ENCODE peak calls at places on chromosome 2, in eight cellular contexts. F is stomach, T is IMR-90, R is trophoblast cell, L is adrenal gland, P is ovary, M is sigmoid colon, K is endothelial cell of umbilical vein. B is an unnamed sample.

GRCh38 chr2:126776701-126777619 is 121.0 kb downstream of the GYPC start:
- DNase-seq in K (peak; percentile 41), F (peak; percentile 83), P (peak; percentile 77), M (peak; percentile 89), T (peak; percentile 62), L (peak; percentile 83), R (peak; percentile 42), B (peak; percentile 79)

GRCh38 chr2:57443985-57444501 is 602.6 kb upstream of the VRK2 start:
- DNase-seq in K (no peak), M (no peak), R (peak; percentile 6), P (no peak), L (no peak), T (no peak), F (no peak), B (no peak)

GRCh38 chr2:84631047-84631446 is 114.7 kb downstream of the DNAH6 start:
- DNase-seq in P (no peak), K (peak; percentile 30), L (no peak), T (peak; percentile 53), R (peak; percentile 8), M (no peak), F (no peak), B (peak; percentile 38)

GRCh38 chr2:217289153-217289908 is 429.5 kb upstream of the TNP1 start:
- DNase-seq in P (no peak), M (no peak), L (no peak), T (peak; percentile 39), R (no peak), F (no peak), K (no peak), B (no peak)

GRCh38 chr2:80459028-80459427 is 154.5 kb upstream of the LRRTM1 start:
- DNase-seq in R (no peak), F (no peak), L (no peak), M (no peak), P (no peak), K (no peak), T (no peak), B (no peak)

GRCh38 chr2:219684721-219685689 is 57.6 kb downstream of the SLC4A3 start:
- DNase-seq in R (peak; percentile 85), K (no peak), F (peak; percentile 73), L (peak; percentile 24), P (peak; percentile 81), M (peak; percentile 83), T (peak; percentile 43), B (peak; percentile 84)

GRCh38 chr2:53987336-53987921 is 16.6 kb upstream of the PSME4 start:
- DNase-seq in T (peak; percentile 82), L (no peak), F (no peak), M (no peak), K (peak; percentile 82), R (no peak), P (no peak), B (no peak)

GRCh38 chr2:5021148-5021547 is 671.0 kb upstream of the SOX11 start:
- DNase-seq in K (no peak), T (no peak), P (no peak), R (no peak), L (no peak), M (no peak), F (no peak), B (no peak)

GRCh38 chr2:85419009-85419711 is 646 bp downstream of the SH2D6 start:
- DNase-seq in K (peak; percentile 13), F (no peak), M (no peak), T (no peak), L (no peak), R (no peak), P (peak; percentile 31), B (no peak)

GRCh38 chr2:47169784-47170183 is 14.7 kb upstream of the STPG4 start:
- DNase-seq in M (no peak), L (no peak), F (no peak), T (no peak), P (no peak), K (no peak), R (no peak), B (no peak)

GRCh38 chr2:47161475-47161874 is 6.4 kb upstream of the STPG4 start:
- DNase-seq in R (no peak), T (no peak), F (no peak), K (no peak), M (no peak), L (no peak), P (no peak), B (no peak)

GRCh38 chr2:47162780-47163179 is 7.7 kb upstream of the STPG4 start:
- DNase-seq in M (no peak), K (no peak), T (no peak), R (no peak), L (no peak), F (no peak), P (no peak), B (no peak)

GRCh38 chr2:47167149-47167548 is 12.0 kb upstream of the STPG4 start:
- DNase-seq in P (no peak), F (no peak), R (no peak), T (no peak), K (no peak), L (no peak), M (no peak), B (no peak)

DNA sequence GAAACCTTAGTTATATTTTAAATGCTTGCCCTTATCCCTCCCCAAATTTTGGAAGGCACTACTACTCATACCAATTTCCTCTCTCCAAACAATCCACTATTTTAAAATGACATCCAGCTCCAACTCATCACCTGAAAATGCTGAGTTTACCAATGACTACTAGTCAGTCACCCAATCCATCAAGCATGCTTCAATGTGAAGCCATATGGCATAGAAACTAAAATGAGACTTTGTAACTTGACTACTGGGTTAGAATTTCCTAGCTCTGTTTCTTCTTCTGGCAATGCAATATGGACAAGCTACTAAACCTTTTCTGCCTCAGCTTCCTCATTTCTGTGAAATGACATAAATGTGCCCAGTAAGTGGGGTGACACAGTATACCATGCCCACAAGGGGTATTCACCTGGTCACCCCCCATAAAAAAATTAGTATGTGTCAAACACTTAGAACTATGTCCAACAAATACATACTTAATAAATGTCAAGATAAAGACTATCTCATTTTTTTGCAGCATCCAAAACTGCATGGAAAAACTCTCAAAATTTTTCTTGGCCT is 10.0 kb upstream of the STPG4 start:
- DNase-seq in L (no peak), F (no peak), T (peak; percentile 65), P (no peak), K (no peak), M (no peak), R (no peak), B (no peak)
- H3K36me3 ChIP-seq in L (peaks cover 58% of the 10 kb centered on the region), F (peaks cover 50% of the 10 kb centered on the region), T (peaks cover 46% of the 10 kb centered on the region), P (no peaks in the 10 kb centered on the region), K (peaks cover 15% of the 10 kb centered on the region), M (peaks cover 3% of the 10 kb centered on the region), R (peaks cover 16% of the 10 kb centered on the region), B (peaks cover 87% of the 10 kb centered on the region)

GRCh38 chr2:42170619-42171395 is 1.7 kb downstream of the EML4 start:
- DNase-seq in P (no peak), K (no peak), L (no peak), R (no peak), F (no peak), M (no peak), T (no peak), B (peak; percentile 9)

GRCh38 chr2:42169869-42170465 is 814 bp downstream of the EML4 start:
- DNase-seq in K (no peak), M (no peak), T (peak; percentile 15), L (no peak), F (no peak), P (no peak), R (no peak), B (peak; percentile 24)

GRCh38 chr2:42171396-42171971 is 2.3 kb downstream of the EML4 start:
- DNase-seq in T (peak; percentile 13), L (no peak), M (no peak), R (no peak), K (no peak), F (no peak), P (no peak), B (peak; percentile 90)

GRCh38 chr2:42172566-42172965 is 3.4 kb downstream of the EML4 start:
- DNase-seq in K (no peak), T (no peak), P (no peak), M (no peak), R (no peak), L (no peak), F (no peak), B (no peak)

DNA sequence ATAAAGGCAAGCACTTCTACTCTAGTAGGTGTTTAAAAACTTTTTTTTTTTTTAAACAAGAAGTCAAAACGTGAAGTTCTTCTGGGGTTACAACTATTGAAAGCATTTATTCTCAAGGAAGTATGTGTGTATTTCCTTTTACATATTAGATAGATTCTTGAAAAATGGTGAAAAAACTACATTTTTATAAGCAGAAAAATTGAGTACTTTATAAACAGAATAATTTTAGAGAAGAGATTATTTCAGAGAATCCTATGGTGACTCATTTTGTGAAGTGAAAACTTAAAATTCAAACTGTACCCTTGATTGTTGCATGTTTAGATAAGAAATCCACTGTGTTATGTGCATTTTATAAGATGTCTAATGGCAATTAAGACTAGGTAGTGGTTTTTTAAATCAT is 2.9 kb downstream of the EML4 start:
- DNase-seq in M (no peak), K (no peak), F (no peak), R (no peak), T (no peak), L (no peak), P (no peak), B (no peak)
- H3K4me3 ChIP-seq in M (peak overlapping the region; percentile 11), K (no peak overlapping the region), F (no peak overlapping the region), R (no peak overlapping the region), T (peak overlapping the region; percentile 92), L (no peak overlapping the region), P (no peak overlapping the region), B (peak overlapping the region; percentile 69)

GRCh38 chr2:97706112-97706511 is 7.3 kb upstream of the ZAP70 start:
- DNase-seq in L (no peak), R (no peak), K (no peak), P (no peak), M (no peak), T (no peak), F (no peak), B (no peak)

GRCh38 chr2:97706708-97707345 is 6.5 kb upstream of the ZAP70 start:
- DNase-seq in L (no peak), F (no peak), K (no peak), T (no peak), P (no peak), R (no peak), M (no peak), B (no peak)

GRCh38 chr2:97704989-97705388 is 8.4 kb upstream of the ZAP70 start:
- DNase-seq in P (no peak), R (no peak), L (no peak), F (peak; percentile 2), M (no peak), T (no peak), K (no peak), B (no peak)

GRCh38 chr2:97708608-97709007 is 4.8 kb upstream of the ZAP70 start:
- DNase-seq in K (no peak), M (peak; percentile 34), P (no peak), T (no peak), R (no peak), L (no peak), F (no peak), B (no peak)

GRCh38 chr2:97707428-97708380 is 5.7 kb upstream of the ZAP70 start:
- DNase-seq in P (no peak), T (no peak), K (no peak), L (no peak), F (peak; percentile 31), M (peak; percentile 56), R (no peak), B (no peak)
- H3K36me3 ChIP-seq in P (no peaks in the 10 kb centered on the region), T (no peaks in the 10 kb centered on the region), K (no peaks in the 10 kb centered on the region), L (no peaks in the 10 kb centered on the region), F (no peaks in the 10 kb centered on the region), M (no peaks in the 10 kb centered on the region), R (no peaks in the 10 kb centered on the region), B (no peaks in the 10 kb centered on the region)

GRCh38 chr2:224945134-224945533 is 97.1 kb downstream of the DOCK10 start:
- DNase-seq in K (no peak), T (no peak), R (no peak), M (no peak), P (no peak), F (no peak), L (no peak), B (no peak)
- H3K4me3 ChIP-seq in K (peak overlapping the region; percentile 93), T (no peak overlapping the region), R (no peak overlapping the region), M (no peak overlapping the region), P (no peak overlapping the region), F (peak overlapping the region; percentile 20), L (no peak overlapping the region), B (no peak overlapping the region)